ENCODE peak calls at places on chromosomes 1 and 21, in four cellular contexts. I, S, P and Z are unnamed samples.

GRCh38 chr1:24996983-24997893 is 67.2 kb upstream of the RUNX3 start:
- DNase-seq in I (no peak), S (no peak), P (no peak), Z (no peak)

GRCh38 chr1:248421384-248421783 is 18.5 kb downstream of the OR2T1 start:
- DNase-seq in P (peak), S (no peak), I (no peak), Z (no peak)

GRCh38 chr1:160685266-160685665 is 26.4 kb downstream of the CD48 start:
- DNase-seq in I (no peak), S (no peak), P (no peak), Z (no peak)

GRCh38 chr1:24705260-24706073 is 39.8 kb upstream of the CLIC4 start:
- DNase-seq in I (peak), S (peak), P (peak), Z (peak)

GRCh38 chr1:24391882-24392603 is 21.5 kb downstream of the STPG1 start:
- DNase-seq in P (no peak), I (peak), S (no peak), Z (peak)

GRCh38 chr1:148333875-148334338 is 149.2 kb downstream of the PPIAL4G start:
- DNase-seq in I (no peak), S (no peak), P (no peak), Z (peak)

GRCh38 chr1:212668477-212668876 is 31.2 kb downstream of the BATF3 start:
- DNase-seq in P (no peak), S (no peak), I (no peak), Z (no peak)

GRCh38 chr1:160797861-160798273 is 1.9 kb downstream of the LY9 start:
- DNase-seq in P (no peak), S (no peak), I (no peak), Z (no peak)

GRCh38 chr1:202857136-202857610 is 31.8 kb downstream of the RABIF start:
- DNase-seq in P (no peak), S (no peak), I (no peak), Z (no peak)

GRCh38 chr1:107432108-107432507 is 291.3 kb downstream of the NTNG1 start:
- DNase-seq in I (no peak), S (no peak), P (no peak), Z (no peak)

GRCh38 chr1:83845437-83846071 is 153.4 kb downstream of the TTLL7 start:
- DNase-seq in P (peak), I (no peak), S (no peak), Z (no peak)

GRCh38 chr1:156627313-156627880 is 8.2 kb downstream of the HAPLN2 start:
- DNase-seq in S (no peak), P (peak), I (peak), Z (peak)

GRCh38 chr1:246165826-246166709 is 341.0 kb downstream of the SMYD3 start:
- DNase-seq in S (no peak), I (peak), P (no peak), Z (no peak)

GRCh38 chr1:109850827-109851226 is 59.8 kb upstream of the CSF1 start:
- DNase-seq in P (peak), I (no peak), S (no peak), Z (no peak)

GRCh38 chr1:32242341-32242851 is 4.6 kb upstream of the FAM167B start:
- DNase-seq in P (no peak), I (peak), S (no peak), Z (no peak)

GRCh38 chr1:37233606-37234005 is 199.3 kb upstream of the GRIK3 start:
- DNase-seq in S (no peak), P (no peak), I (no peak), Z (no peak)

GRCh38 chr1:50421768-50422674 is 1.2 kb downstream of the DMRTA2 start:
- DNase-seq in S (no peak), P (no peak), I (no peak), Z (no peak)

GRCh38 chr1:218886472-218886871 is 287.2 kb upstream of the LYPLAL1 start:
- DNase-seq in P (peak), S (no peak), I (no peak), Z (no peak)

GRCh38 chr21:42238185-42238934 is 19.4 kb downstream of the ABCG1 start:
- DNase-seq in I (no peak), S (no peak), P (no peak), Z (no peak)

GRCh38 chr1:36386262-36387140 is 777 bp upstream of the STK40 start:
- DNase-seq in I (peak), P (peak), S (peak), Z (peak)

GRCh38 chr1:92599184-92599583 is 112.5 kb upstream of the GFI1 start:
- DNase-seq in I (no peak), P (peak), S (no peak), Z (peak)

GRCh38 chr1:1250828-1251284 is 4.3 kb upstream of the C1QTNF12 start:
- DNase-seq in P (no peak), I (no peak), S (no peak), Z (no peak)

GRCh38 chr1:217889401-217889800 is 258.3 kb downstream of the SPATA17 start:
- DNase-seq in I (no peak), S (no peak), P (no peak), Z (no peak)

GRCh38 chr21:38955495-38955894 is 149.8 kb downstream of the ETS2 start:
- DNase-seq in I (no peak), P (peak), S (peak), Z (no peak)

GRCh38 chr21:34704119-34704518 is 35.3 kb downstream of the CLIC6 start:
- DNase-seq in P (no peak), S (no peak), I (no peak), Z (no peak)

GRCh38 chr21:40318371-40318770 is 451.1 kb downstream of the PCP4 start:
- DNase-seq in I (no peak), S (no peak), P (no peak), Z (no peak)

GRCh38 chr1:31663622-31664452 is 19.2 kb upstream of the PEF1 start:
- DNase-seq in P (peak), I (peak), S (peak), Z (peak)

GRCh38 chr1:47840791-47841190 is 156.4 kb downstream of the TRABD2B start:
- DNase-seq in P (no peak), I (no peak), S (no peak), Z (no peak)

GRCh38 chr1:56442456-56442855 is 136.9 kb downstream of the PLPP3 start:
- DNase-seq in S (no peak), P (no peak), I (no peak), Z (no peak)

GRCh38 chr1:185644531-185644930 is 89.7 kb upstream of the HMCN1 start:
- DNase-seq in P (no peak), S (no peak), I (no peak), Z (no peak)

GRCh38 chr1:7516341-7516740 is 254.8 kb upstream of the VAMP3 start:
- DNase-seq in I (no peak), S (no peak), P (peak), Z (no peak)

GRCh38 chr1:42430751-42431150 is 25.1 kb downstream of the ZMYND12 start:
- DNase-seq in I (no peak), P (no peak), S (no peak), Z (no peak)